ENCODE peak calls at places on chromosomes 12 and 14, in ten cellular contexts. N is germinal center; X is retinal pigment epithelial cell; O is SHP77 treated with DMSO at 0.1 percent for 48 hours; W is LoVo; E is Peyer's patch; C is GM13976; R is stimulated activated CD8-positive, alpha-beta memory T cell treated with anti-CD3 and anti-CD28 coated beads, Interleukin-4, amount 100 ng/mL, for 4 hours; B is GDM1; F is amniotic epithelial cell. G is an unnamed sample.

GRCh38 chr14:81565441-81566290 is 32.0 kb upstream of the SEL1L start:
- DNase-seq in B (no peak), O (peak), N (no peak), R (no peak), W (peak), X (no peak), C (peak), F (no peak), E (no peak), G (peak)

GRCh38 chr14:100237735-100238418 is 1.1 kb upstream of the YY1 start:
- DNase-seq in O (peak), B (peak), F (no peak), R (peak), W (peak), X (no peak), E (peak), N (no peak), C (peak), G (peak)

GRCh38 chr12:61538951-61539350 is 721.3 kb upstream of the USP15 start:
- DNase-seq in E (no peak), F (no peak), R (no peak), C (no peak), B (no peak), W (no peak), N (no peak), X (no peak), O (no peak), G (no peak)

GRCh38 chr12:50887191-50887590 is 44.5 kb downstream of the TMPRSS12 start:
- DNase-seq in F (no peak), N (no peak), X (no peak), E (no peak), W (no peak), C (no peak), R (no peak), O (no peak), B (no peak), G (no peak)

GRCh38 chr12:19620222-19620621 is 180.9 kb downstream of the AEBP2 start:
- DNase-seq in F (peak), N (no peak), R (no peak), C (no peak), E (no peak), O (no peak), X (no peak), W (peak), B (no peak), G (no peak)

GRCh38 chr12:118035194-118036041 is 18.9 kb downstream of the RFC5 start:
- DNase-seq in C (peak), X (no peak), E (no peak), W (no peak), F (no peak), N (peak), R (no peak), O (no peak), B (no peak), G (no peak)

GRCh38 chr12:29961231-29961630 is 177.5 kb upstream of the TMTC1 start:
- DNase-seq in X (no peak), B (no peak), E (no peak), W (no peak), R (no peak), C (no peak), O (no peak), F (peak), N (no peak), G (no peak)

GRCh38 chr12:104054681-104055346 is 4.8 kb upstream of the GLT8D2 start:
- DNase-seq in X (no peak), O (no peak), N (no peak), C (no peak), F (no peak), B (no peak), W (no peak), E (no peak), R (no peak), G (no peak)

GRCh38 chr12:49344486-49345047 is 2.1 kb upstream of the DNAJC22 start:
- DNase-seq in N (no peak), C (no peak), X (no peak), E (no peak), O (no peak), W (no peak), B (no peak), F (no peak), R (no peak), G (no peak)

GRCh38 chr12:79911889-79912656 is 22.8 kb downstream of the PPP1R12A start:
- DNase-seq in C (no peak), F (peak), X (no peak), N (no peak), R (no peak), O (no peak), E (no peak), B (no peak), W (no peak), G (no peak)

GRCh38 chr12:30286345-30286926 is 409.2 kb downstream of the IPO8 start:
- DNase-seq in R (no peak), E (no peak), O (no peak), N (no peak), W (peak), X (no peak), F (peak), C (no peak), B (no peak), G (peak)

GRCh38 chr14:28308727-28309126 is 457.9 kb upstream of the FOXG1 start:
- DNase-seq in C (no peak), R (no peak), B (no peak), W (no peak), F (peak), N (no peak), E (no peak), X (no peak), O (no peak), G (no peak)

GRCh38 chr12:21330682-21331253 is 3.9 kb downstream of the SLCO1A2 start:
- DNase-seq in O (no peak), N (no peak), E (no peak), C (no peak), B (no peak), R (no peak), X (no peak), F (peak), W (no peak), G (no peak)